ENCODE peak calls at places on chromosome 19, in nine cellular contexts. V, W, T, I, H, N, C, X and Q are unnamed samples.

GRCh38 chr19:1624458-1624857 is 19.2 kb upstream of the UQCR11 start:
- DNase-seq in I (peak; percentile 62), X (peak; percentile 69), H (peak; percentile 55), T (no peak), C (peak; percentile 20), V (peak; percentile 77), N (peak; percentile 35), W (peak; percentile 32), Q (peak; percentile 80)

GRCh38 chr19:17075035-17075859 is at the start of the genes HAUS8 and MYO9B:
- DNase-seq in X (peak; percentile 99), T (peak; percentile 98), W (peak; percentile 99), I (peak; percentile 100), H (peak; percentile 99), V (peak; percentile 91), N (peak; percentile 98), C (peak; percentile 98), Q (peak; percentile 100)

GRCh38 chr19:40023969-40024368 is 27.1 kb downstream of the ZNF546 start:
- DNase-seq in W (no peak), H (no peak), T (no peak), N (no peak), X (no peak), C (no peak), I (no peak), V (no peak), Q (no peak)

GRCh38 chr19:1267441-1268391 is 1.4 kb upstream of the CIRBP start:
- DNase-seq in H (no peak), N (no peak), C (no peak), W (peak; percentile 65), T (no peak), I (no peak), X (no peak), V (no peak), Q (no peak)

GRCh38 chr19:40302224-40303011 is 17.3 kb upstream of the AKT2 start:
- DNase-seq in V (no peak), H (no peak), T (no peak), I (no peak), W (no peak), C (no peak), N (no peak), X (no peak), Q (no peak)

GRCh38 chr19:22606212-22606553 is 27.9 kb upstream of the ZNF492 start:
- DNase-seq in V (no peak), H (no peak), I (no peak), N (no peak), T (no peak), X (no peak), C (no peak), W (no peak), Q (no peak)

GRCh38 chr19:34179066-34179465 is 6.8 kb downstream of the LSM14A start:
- DNase-seq in X (no peak), N (peak; percentile 9), T (no peak), C (no peak), W (no peak), H (no peak), V (no peak), I (no peak), Q (no peak)

GRCh38 chr19:718251-719024 is 9.7 kb downstream of the PALM start:
- DNase-seq in N (no peak), W (no peak), X (no peak), H (no peak), T (no peak), V (no peak), C (no peak), I (no peak), Q (no peak)

GRCh38 chr19:3094638-3095374 is 644 bp downstream of the GNA11 start:
- DNase-seq in H (no peak), V (peak; percentile 56), W (no peak), C (no peak), N (peak; percentile 28), T (no peak), I (peak; percentile 62), X (peak; percentile 62), Q (no peak)

GRCh38 chr19:28185646-28186045 is 1027.3 kb downstream of the UQCRFS1 start:
- DNase-seq in T (no peak), W (peak; percentile 16), N (no peak), H (no peak), X (no peak), V (no peak), C (no peak), I (no peak), Q (no peak)

GRCh38 chr19:42122691-42123607 is 9.3 kb downstream of the POU2F2 start:
- DNase-seq in N (no peak), V (peak; percentile 36), I (peak; percentile 81), X (peak; percentile 89), H (no peak), T (no peak), W (no peak), C (no peak), Q (no peak)

GRCh38 chr19:15265849-15266248 is 33.6 kb upstream of the EPHX3 start:
- DNase-seq in C (no peak), W (peak; percentile 95), H (peak; percentile 93), X (no peak), I (no peak), V (no peak), N (peak; percentile 76), T (peak; percentile 81), Q (peak; percentile 78)

GRCh38 chr19:46635920-46636761 is at the start of gene GNG8:
- DNase-seq in T (no peak), H (no peak), W (no peak), C (no peak), N (no peak), X (peak; percentile 46), V (no peak), I (peak; percentile 67), Q (no peak)

GRCh38 chr19:51546107-51546649 is 14.7 kb upstream of the SIGLEC6 start:
- DNase-seq in X (no peak), C (no peak), H (no peak), W (no peak), T (peak; percentile 25), V (no peak), I (no peak), N (no peak), Q (no peak)

GRCh38 chr19:18649371-18650047 is 12.7 kb downstream of the KLHL26 start:
- DNase-seq in V (no peak), H (no peak), T (no peak), I (no peak), W (peak; percentile 66), C (no peak), N (no peak), X (no peak), Q (peak; percentile 51)

GRCh38 chr19:31648347-31648746 is 299.1 kb upstream of the TSHZ3 start:
- DNase-seq in H (no peak), X (no peak), T (no peak), W (no peak), C (no peak), I (no peak), V (no peak), N (no peak), Q (no peak)

GRCh38 chr19:18377026-18377425 is 8.9 kb upstream of the GDF15 start:
- DNase-seq in X (no peak), W (no peak), C (no peak), I (no peak), N (no peak), H (peak; percentile 63), T (no peak), V (no peak), Q (no peak)

GRCh38 chr19:14561249-14561648 is 10.6 kb downstream of the NDUFB7 start:
- DNase-seq in I (no peak), H (no peak), V (no peak), T (no peak), C (no peak), W (no peak), N (no peak), X (no peak), Q (no peak)

GRCh38 chr19:1223018-1223855 is 14.6 kb downstream of the CBARP start:
- DNase-seq in T (no peak), W (no peak), I (peak; percentile 52), C (peak; percentile 43), X (peak; percentile 52), H (no peak), N (peak; percentile 47), V (peak; percentile 92), Q (peak; percentile 95)

GRCh38 chr19:7999376-7999775 is 6.1 kb downstream of the ELAVL1 start:
- DNase-seq in I (no peak), W (no peak), T (no peak), H (no peak), X (no peak), N (no peak), V (no peak), C (no peak), Q (no peak)

GRCh38 chr19:18731562-18732008 is 48.1 kb downstream of the CRTC1 start:
- DNase-seq in N (no peak), T (no peak), I (no peak), V (no peak), W (no peak), C (no peak), X (peak; percentile 10), H (peak; percentile 42), Q (no peak)

GRCh38 chr19:10566408-10566657 is 523 bp upstream of the KRI1 start:
- DNase-seq in N (no peak), H (no peak), X (no peak), T (no peak), I (no peak), C (no peak), W (no peak), V (no peak), Q (no peak)

GRCh38 chr19:6649189-6649588 is 20.8 kb downstream of the TNFSF14 start:
- DNase-seq in X (no peak), W (no peak), T (no peak), N (no peak), C (no peak), I (no peak), V (no peak), H (no peak), Q (no peak)

GRCh38 chr19:3398114-3398899 is 31.9 kb downstream of the NFIC start:
- DNase-seq in V (no peak), W (peak; percentile 85), X (no peak), C (no peak), N (no peak), H (peak; percentile 83), I (no peak), T (peak; percentile 66), Q (no peak)

GRCh38 chr19:57302020-57302465 is 18.2 kb upstream of the ZNF543 start:
- DNase-seq in H (no peak), T (no peak), I (no peak), W (no peak), X (no peak), C (no peak), N (peak; percentile 25), V (no peak), Q (peak; percentile 61)